ENCODE peak calls at places on chromosomes 5 and 9, in five cellular contexts. Q is HFFc6, L is activated gamma-delta T cell, A is memory B cell, J is astrocyte. D is an unnamed sample.

GRCh38 chr9:92654481-92655301 is 15.2 kb downstream of the IPPK start:
- DNase-seq in L (no peak), J (no peak), Q (no peak), A (no peak), D (no peak)

GRCh38 chr5:127909821-127910220 is 173.7 kb upstream of the SLC12A2 start:
- DNase-seq in Q (no peak), A (no peak), J (no peak), L (no peak), D (no peak)

GRCh38 chr5:6656680-6657079 is 23.4 kb downstream of the SRD5A1 start:
- DNase-seq in L (no peak), Q (no peak), J (no peak), A (no peak), D (no peak)

GRCh38 chr5:151085517-151086031 is 4.7 kb upstream of the TNIP1 start:
- DNase-seq in Q (no peak), J (no peak), A (peak), L (no peak), D (peak)

GRCh38 chr9:125890793-125891192 is 143.6 kb downstream of the PBX3 start:
- DNase-seq in Q (no peak), L (no peak), A (no peak), J (no peak), D (no peak)

GRCh38 chr5:35788724-35789123 is 68.0 kb upstream of the IL7R start:
- DNase-seq in A (no peak), L (no peak), J (no peak), Q (no peak), D (no peak)

GRCh38 chr5:172478256-172478655 is 23.9 kb upstream of the SH3PXD2B start:
- DNase-seq in J (no peak), L (no peak), A (no peak), Q (no peak), D (no peak)

GRCh38 chr9:76136986-76137385 is 246.5 kb downstream of the PCSK5 start:
- DNase-seq in J (peak), Q (no peak), A (no peak), L (no peak), D (peak)

GRCh38 chr5:55636711-55637110 is 75.4 kb downstream of the SLC38A9 start:
- DNase-seq in L (no peak), A (no peak), J (no peak), Q (peak), D (peak)

GRCh38 chr5:10556331-10556807 is 7.5 kb upstream of the ANKRD33B start:
- DNase-seq in L (no peak), J (peak), A (no peak), Q (peak), D (peak)

GRCh38 chr5:135308245-135308644 is 90.8 kb downstream of the MACROH2A1 start:
- DNase-seq in J (peak), Q (peak), A (no peak), L (no peak), D (no peak)

GRCh38 chr9:92658611-92659010 is 11.3 kb downstream of the IPPK start:
- DNase-seq in A (no peak), J (no peak), L (no peak), Q (no peak), D (no peak)

GRCh38 chr5:106321242-106321641 is 1349.5 kb downstream of the EFNA5 start:
- DNase-seq in Q (no peak), L (no peak), A (no peak), J (peak), D (no peak)

GRCh38 chr5:132052520-132052919 is 7.9 kb upstream of the IL3 start:
- DNase-seq in Q (no peak), A (no peak), J (no peak), L (no peak), D (no peak)

GRCh38 chr9:38235244-38235643 is 157.3 kb upstream of the ALDH1B1 start:
- DNase-seq in Q (no peak), A (no peak), L (no peak), J (no peak), D (no peak)

GRCh38 chr9:137354153-137354844 is 52.2 kb upstream of the NRARP start:
- DNase-seq in J (no peak), Q (no peak), L (no peak), A (no peak), D (no peak)

GRCh38 chr9:137088121-137088520 is 1.3 kb downstream of the MAN1B1 start:
- DNase-seq in A (no peak), L (no peak), J (no peak), Q (no peak), D (no peak)

GRCh38 chr5:65480306-65480865 is 1.3 kb downstream of the ADAMTS6 start:
- DNase-seq in J (peak), Q (peak), L (no peak), A (no peak), D (peak)

GRCh38 chr9:130912932-130913598 is 16.5 kb upstream of the QRFP start:
- DNase-seq in Q (peak), A (no peak), J (peak), L (no peak), D (peak)

GRCh38 chr5:177312649-177313181 is 1.0 kb upstream of the MXD3 start:
- DNase-seq in Q (peak), J (no peak), L (no peak), A (no peak), D (no peak)

D was measured in kidney glomerular epithelial cell.